ENCODE peak calls at places on chromosomes 11 and 22, in six cellular contexts. I, M, V, R, E and K are unnamed samples.

GRCh38 chr22:40721266-40721665 is 42.0 kb downstream of the MCHR1 start:
- DNase-seq in R (peak; percentile 76), I (peak; percentile 21), M (no peak), V (no peak), E (no peak), K (no peak)

GRCh38 chr11:12416552-12416951 is 39.2 kb downstream of the PARVA start:
- DNase-seq in I (no peak), V (no peak), R (no peak), M (no peak), E (no peak), K (no peak)

GRCh38 chr22:26887456-26887855 is 230.1 kb downstream of the MIAT start:
- DNase-seq in V (no peak), I (no peak), E (no peak), M (no peak), R (peak; percentile 83), K (no peak)

GRCh38 chr11:67355023-67355793 is 1.9 kb upstream of the POLD4 start:
- DNase-seq in E (no peak), R (no peak), I (no peak), M (no peak), V (no peak), K (no peak)

GRCh38 chr11:15801616-15802015 is 554.7 kb downstream of the SOX6 start:
- DNase-seq in I (no peak), E (no peak), V (no peak), R (no peak), M (no peak), K (no peak)

GRCh38 chr11:102762414-102762813 is 18.0 kb downstream of the MMP10 start:
- DNase-seq in M (no peak), R (peak; percentile 57), E (no peak), V (no peak), I (peak; percentile 78), K (no peak)

GRCh38 chr11:77968337-77968736 is 26.1 kb downstream of the INTS4 start:
- DNase-seq in I (no peak), M (no peak), V (no peak), R (no peak), E (no peak), K (no peak)

GRCh38 chr11:105466582-105467228 is 143.2 kb upstream of the GRIA4 start:
- DNase-seq in M (no peak), I (peak; percentile 84), V (no peak), E (no peak), R (peak; percentile 75), K (no peak)

GRCh38 chr11:46414899-46415298 is 23.3 kb upstream of the CHRM4 start:
- DNase-seq in I (no peak), R (no peak), V (no peak), M (no peak), E (no peak), K (no peak)

GRCh38 chr11:32821517-32821916 is 8.2 kb upstream of the PRRG4 start:
- DNase-seq in E (no peak), I (peak; percentile 91), M (no peak), V (no peak), R (no peak), K (no peak)

GRCh38 chr22:23143119-23143518 is 1.3 kb upstream of the RSPH14 start:
- DNase-seq in E (no peak), M (no peak), R (no peak), I (no peak), V (no peak), K (no peak)

GRCh38 chr22:44307509-44308169 is 5.1 kb downstream of the SHISAL1 start:
- DNase-seq in I (no peak), R (peak; percentile 16), E (no peak), M (no peak), V (no peak), K (no peak)

GRCh38 chr11:64226507-64227051 is 505 bp downstream of the NUDT22 start:
- DNase-seq in E (peak; percentile 60), M (peak; percentile 68), V (no peak), I (peak; percentile 47), R (no peak), K (no peak)

GRCh38 chr11:102323542-102324261 is 6.4 kb downstream of the BIRC3 start:
- DNase-seq in M (no peak), R (no peak), I (peak; percentile 71), E (no peak), V (no peak), K (no peak)

GRCh38 chr11:92623055-92623454 is 346.4 kb upstream of the MTNR1B start:
- DNase-seq in M (no peak), E (no peak), R (no peak), I (no peak), V (no peak), K (no peak)

GRCh38 chr22:46753761-46754109 is 8.7 kb upstream of the TBC1D22A start:
- DNase-seq in R (no peak), V (no peak), E (no peak), I (no peak), M (no peak), K (no peak)
- H3K4me1 ChIP-seq in R (peaks cover 30% of the 10 kb centered on the region), V (no peaks in the 10 kb centered on the region), E (peaks cover 20% of the 10 kb centered on the region), I (peaks cover 24% of the 10 kb centered on the region), M (peaks cover 54% of the 10 kb centered on the region), K (no peaks in the 10 kb centered on the region)

GRCh38 chr22:36470162-36470993 is 11.1 kb downstream of the TXN2 start:
- DNase-seq in R (peak; percentile 90), M (peak; percentile 87), E (peak; percentile 81), I (peak; percentile 84), V (peak; percentile 83), K (peak; percentile 86)
- H3K4me1 ChIP-seq in R (peaks cover 49% of the 10 kb centered on the region), M (peaks cover 31% of the 10 kb centered on the region), E (peaks cover 14% of the 10 kb centered on the region), I (peaks cover 58% of the 10 kb centered on the region), V (peaks cover 2% of the 10 kb centered on the region), K (no peaks in the 10 kb centered on the region)

GRCh38 chr22:42700355-42700754 is 20.3 kb downstream of the A4GALT start:
- DNase-seq in V (no peak), I (no peak), R (no peak), M (no peak), E (no peak), K (no peak)
- H3K4me1 ChIP-seq in V (peaks cover 16% of the 10 kb centered on the region), I (no peaks in the 10 kb centered on the region), R (peaks cover 30% of the 10 kb centered on the region), M (peaks cover 29% of the 10 kb centered on the region), E (no peaks in the 10 kb centered on the region), K (no peaks in the 10 kb centered on the region)

GRCh38 chr11:842370-843002 is at the start of the genes POLR2L and TSPAN4:
- DNase-seq in V (peak; percentile 95), R (peak; percentile 89), M (peak; percentile 91), E (peak; percentile 88), I (peak; percentile 86), K (peak; percentile 91)
- H3K4me1 ChIP-seq in V (peaks cover 34% of the 10 kb centered on the region), R (peaks cover 68% of the 10 kb centered on the region), M (peaks cover 51% of the 10 kb centered on the region), E (peaks cover 32% of the 10 kb centered on the region), I (peaks cover 46% of the 10 kb centered on the region), K (peaks cover 81% of the 10 kb centered on the region)

GRCh38 chr22:35403356-35403755 is 3.4 kb downstream of the MCM5 start:
- DNase-seq in V (no peak), E (no peak), R (no peak), I (no peak), M (no peak), K (no peak)
- H3K4me1 ChIP-seq in V (peaks cover 23% of the 10 kb centered on the region), E (peaks cover 13% of the 10 kb centered on the region), R (peaks cover 11% of the 10 kb centered on the region), I (peaks cover 18% of the 10 kb centered on the region), M (peaks cover 5% of the 10 kb centered on the region), K (no peaks in the 10 kb centered on the region)

GRCh38 chr11:111393585-111393984 is 14.5 kb upstream of the POU2AF1 start:
- DNase-seq in R (no peak), V (no peak), I (no peak), M (no peak), E (no peak), K (no peak)
- H3K4me1 ChIP-seq in R (no peaks in the 10 kb centered on the region), V (no peaks in the 10 kb centered on the region), I (no peaks in the 10 kb centered on the region), M (peaks cover 4% of the 10 kb centered on the region), E (no peaks in the 10 kb centered on the region), K (no peaks in the 10 kb centered on the region)

DNA sequence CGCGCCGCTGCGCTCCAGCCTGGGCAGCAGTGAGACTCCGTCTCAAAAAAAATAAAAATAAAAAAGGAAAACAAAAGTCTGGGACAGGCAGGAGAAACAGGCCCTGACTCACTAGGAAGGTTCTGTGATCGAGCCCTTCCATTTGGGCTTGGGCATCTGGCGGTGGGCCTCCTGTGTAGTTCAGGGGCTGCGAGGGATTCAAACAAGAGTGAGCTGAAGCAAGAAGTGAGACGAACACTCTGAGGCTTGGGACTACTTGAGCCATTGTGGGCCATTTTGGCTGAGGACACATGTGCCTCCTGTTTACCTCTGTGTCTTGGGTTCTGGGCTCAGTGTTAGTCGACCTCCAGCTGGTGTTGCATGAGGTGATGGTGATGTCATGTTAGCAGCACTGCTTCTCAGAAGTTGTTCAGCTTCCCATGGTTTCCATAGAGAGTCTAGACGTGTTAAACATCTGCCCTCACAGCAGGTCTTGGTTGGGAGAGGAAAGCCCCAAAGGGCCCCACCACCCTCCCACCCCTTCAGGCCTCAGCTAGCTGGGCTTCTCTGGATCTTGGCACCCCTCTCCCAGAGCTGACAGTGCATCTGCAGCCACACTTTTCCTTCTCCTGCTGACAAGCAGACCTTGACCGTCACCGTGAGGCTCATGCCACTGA is 57.8 kb downstream of the MED15 start:
- DNase-seq in R (peak; percentile 64), V (no peak), M (no peak), I (no peak), E (peak; percentile 33), K (no peak)
- H3K4me1 ChIP-seq in R (peaks cover 51% of the 10 kb centered on the region), V (no peaks in the 10 kb centered on the region), M (peaks cover 37% of the 10 kb centered on the region), I (peaks cover 53% of the 10 kb centered on the region), E (peaks cover 77% of the 10 kb centered on the region), K (no peaks in the 10 kb centered on the region)